ENCODE peak calls at places on chromosome 16, in five cellular contexts. V is left lung, E is heart left ventricle, C is ovary, O is colonic mucosa. P is an unnamed sample.
A peak's percentile ranks its signal among the peaks of the same experiment; 100 is the strongest.

GRCh38 chr16:2500937-2501750 is 12.6 kb upstream of the ATP6V0C start:
- DNase-seq in V (peak; percentile 96), E (peak; percentile 81), C (peak; percentile 82), O (peak; percentile 82), P (peak; percentile 94)

GRCh38 chr16:57753448-57754353 is 18.1 kb downstream of the KATNB1 start:
- DNase-seq in C (no peak), E (no peak), V (no peak), O (no peak), P (peak; percentile 55)

GRCh38 chr16:17476414-17477259 is 5.9 kb upstream of the XYLT1 start:
- DNase-seq in V (no peak), O (peak; percentile 63), C (peak; percentile 20), E (peak; percentile 18), P (no peak)

GRCh38 chr16:73713817-73714495 is 582.7 kb upstream of the PSMD7 start:
- DNase-seq in O (peak; percentile 32), C (no peak), V (no peak), E (no peak), P (peak; percentile 29)

GRCh38 chr16:65697061-65697460 is 575.2 kb upstream of the CDH11 start:
- DNase-seq in E (no peak), C (no peak), V (no peak), O (no peak), P (no peak)

GRCh38 chr16:17131351-17131750 is 339.4 kb downstream of the XYLT1 start:
- DNase-seq in E (no peak), V (no peak), O (no peak), C (no peak), P (no peak)

GRCh38 chr16:2970563-2970962 is 1.4 kb downstream of the PAQR4 start:
- DNase-seq in E (no peak), O (no peak), C (no peak), V (no peak), P (no peak)

GRCh38 chr16:14365200-14365851 is 264.7 kb downstream of the PARN start:
- DNase-seq in E (no peak), V (peak; percentile 4), C (no peak), O (no peak), P (no peak)

GRCh38 chr16:46830417-46830901 is 521 bp downstream of the C16orf87 start:
- DNase-seq in V (peak; percentile 93), C (peak; percentile 28), O (peak; percentile 54), E (peak; percentile 33), P (peak; percentile 76)

GRCh38 chr16:50631249-50631984 is 49.7 kb downstream of the SNX20 start:
- DNase-seq in C (no peak), O (no peak), V (no peak), E (no peak), P (no peak)

GRCh38 chr16:58639230-58639629 is 9.6 kb upstream of the CNOT1 start:
- DNase-seq in C (no peak), V (no peak), O (no peak), E (no peak), P (no peak)

GRCh38 chr16:8941718-8942344 is 21.9 kb downstream of the USP7 start:
- DNase-seq in C (no peak), O (no peak), V (no peak), E (no peak), P (no peak)
- H3K4me1 ChIP-seq in C (peaks cover 20% of the 10 kb centered on the region), O (peaks cover 34% of the 10 kb centered on the region), V (peaks cover 67% of the 10 kb centered on the region), E (peaks cover 54% of the 10 kb centered on the region), P (peaks cover 27% of the 10 kb centered on the region)

DNA sequence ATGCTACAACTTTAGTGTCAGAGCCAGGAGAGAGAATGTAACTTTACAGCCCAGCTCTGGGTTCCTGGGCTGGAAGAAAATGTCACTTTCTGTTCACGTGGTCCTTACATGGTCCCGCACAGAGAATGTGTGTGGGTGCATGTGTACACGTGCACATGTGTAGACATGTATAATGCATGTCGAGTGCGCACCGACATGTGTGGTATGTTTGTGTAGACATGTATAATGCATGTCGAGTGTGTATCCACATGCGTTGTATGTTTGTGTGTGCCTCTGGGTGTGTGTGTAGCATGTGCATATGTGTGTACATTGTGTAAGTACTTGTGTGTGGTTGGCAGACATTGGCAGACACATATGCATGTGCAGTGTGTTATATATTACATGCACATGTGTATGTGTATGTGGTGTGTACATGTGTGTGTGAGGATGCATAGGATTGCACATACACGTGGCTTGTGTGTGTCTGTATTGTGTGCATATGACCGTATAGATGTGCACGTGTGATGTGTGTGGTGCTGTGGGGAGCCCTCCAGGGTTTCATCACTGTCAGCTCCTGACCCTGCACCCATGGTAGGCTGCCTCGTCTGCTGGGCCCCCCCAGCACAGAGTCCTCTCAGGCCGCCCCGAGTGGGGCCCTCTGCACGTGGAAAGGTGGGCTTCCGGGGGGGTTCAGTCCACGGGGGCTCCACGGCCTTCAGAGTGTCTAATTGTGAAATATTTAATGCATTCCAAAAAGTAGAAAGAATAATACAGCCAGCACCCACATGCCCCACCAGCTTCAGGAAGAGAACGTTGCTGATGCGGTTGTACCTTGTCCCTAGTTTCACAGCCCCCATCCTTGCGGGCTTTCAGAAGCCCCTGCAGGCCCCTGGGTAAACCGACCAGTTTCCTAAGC is 214.2 kb upstream of the GSE1 start:
- DNase-seq in V (peak; percentile 53), O (peak; percentile 12), E (no peak), C (peak; percentile 5), P (peak; percentile 31)
- H3K27ac ChIP-seq in V (no peak overlapping the region), O (no peak overlapping the region), E (no peak overlapping the region), C (no peak overlapping the region), P (no peak overlapping the region)

GRCh38 chr16:35214840-35215239 is 1755.4 kb downstream of the TP53TG3F start:
- DNase-seq in E (no peak), O (no peak), V (no peak), C (no peak), P (no peak)

GRCh38 chr16:35210681-35211433 is 1751.4 kb downstream of the TP53TG3F start:
- DNase-seq in O (no peak), V (no peak), C (no peak), E (no peak), P (no peak)

DNA sequence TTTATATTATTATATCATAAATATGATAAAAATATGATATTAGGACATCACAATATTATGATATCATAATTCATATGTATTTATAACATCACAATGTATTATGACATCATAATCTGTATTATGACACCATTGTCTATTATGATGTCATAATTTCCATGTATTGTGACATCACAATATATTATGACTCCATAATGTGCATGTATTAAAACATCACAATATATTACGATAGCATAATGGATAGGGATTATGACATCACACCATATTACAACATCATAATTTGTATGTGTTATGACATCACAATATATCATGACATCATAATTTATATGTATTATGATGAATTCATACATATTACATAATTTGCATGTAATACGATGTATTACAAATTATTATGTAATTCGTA is 1755.9 kb downstream of the TP53TG3F start:
- DNase-seq in O (no peak), V (no peak), C (no peak), E (no peak), P (no peak)
- H3K9me3 ChIP-seq in O (no peaks in the 10 kb centered on the region), V (no peaks in the 10 kb centered on the region), C (no peaks in the 10 kb centered on the region), E (no peaks in the 10 kb centered on the region), P (no peaks in the 10 kb centered on the region)

GRCh38 chr16:87687571-87687910 is 78.2 kb downstream of the KLHDC4 start:
- DNase-seq in V (no peak), C (no peak), E (no peak), O (no peak), P (no peak)
- H3K4me1 ChIP-seq in V (no peaks in the 10 kb centered on the region), C (no peaks in the 10 kb centered on the region), E (no peaks in the 10 kb centered on the region), O (no peaks in the 10 kb centered on the region), P (no peaks in the 10 kb centered on the region)

GRCh38 chr16:88017551-88018101 is 66.4 kb downstream of the BANP start:
- DNase-seq in V (peak; percentile 67), E (no peak), C (no peak), O (no peak), P (no peak)
- H3K27ac ChIP-seq in V (no peak overlapping the region), E (no peak overlapping the region), C (no peak overlapping the region), O (no peak overlapping the region), P (no peak overlapping the region)

DNA sequence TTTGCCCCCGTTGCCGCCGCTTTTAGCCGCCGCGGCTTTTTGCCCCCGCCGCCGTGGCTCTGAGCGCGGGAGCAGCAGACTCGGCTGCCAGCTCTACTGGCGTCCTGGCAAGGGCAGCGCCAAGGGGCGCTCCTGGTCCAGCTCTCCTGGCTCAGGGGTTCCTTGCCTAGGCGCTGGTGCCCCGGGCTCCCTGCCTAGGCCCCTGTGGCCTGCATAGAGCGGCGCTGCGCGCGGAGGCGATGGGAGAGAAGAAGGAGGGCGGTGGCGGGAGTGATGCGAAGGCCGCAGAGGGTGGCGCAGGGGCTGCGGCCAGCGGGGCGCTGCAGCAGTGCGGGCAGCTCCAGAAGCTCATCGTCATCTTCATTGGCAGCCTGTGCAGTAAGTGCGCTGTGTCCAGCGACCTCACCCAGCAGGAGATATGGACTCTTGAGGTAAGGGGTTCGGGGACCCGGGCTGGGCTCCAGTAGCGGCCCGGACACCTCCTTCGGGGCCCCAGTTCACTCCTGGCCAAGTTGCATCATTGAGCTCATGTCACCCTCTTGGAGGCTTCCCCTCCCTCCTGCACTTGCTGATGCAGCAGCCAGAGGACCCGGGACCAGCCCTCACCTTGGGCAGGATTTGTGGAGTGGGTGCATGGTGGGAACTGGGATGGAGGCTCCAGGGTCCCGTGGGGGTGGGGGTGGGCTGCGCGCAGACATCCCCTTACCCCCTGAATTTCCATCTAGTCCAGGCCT is 1344.4 kb downstream of the TP53TG3F start:
- DNase-seq in C (no peak), V (peak; percentile 72), O (no peak), E (no peak), P (peak; percentile 48)
- H3K9me3 ChIP-seq in C (no peaks in the 10 kb centered on the region), V (no peaks in the 10 kb centered on the region), O (no peaks in the 10 kb centered on the region), E (peaks cover 20% of the 10 kb centered on the region), P (no peaks in the 10 kb centered on the region)

GRCh38 chr16:67551972-67552371 is 10.4 kb upstream of the CTCF start:
- DNase-seq in O (no peak), V (no peak), C (no peak), E (no peak), P (peak; percentile 56)
- H3K4me1 ChIP-seq in O (no peaks in the 10 kb centered on the region), V (peaks cover 44% of the 10 kb centered on the region), C (no peaks in the 10 kb centered on the region), E (peaks cover 30% of the 10 kb centered on the region), P (peaks cover 3% of the 10 kb centered on the region)

DNA sequence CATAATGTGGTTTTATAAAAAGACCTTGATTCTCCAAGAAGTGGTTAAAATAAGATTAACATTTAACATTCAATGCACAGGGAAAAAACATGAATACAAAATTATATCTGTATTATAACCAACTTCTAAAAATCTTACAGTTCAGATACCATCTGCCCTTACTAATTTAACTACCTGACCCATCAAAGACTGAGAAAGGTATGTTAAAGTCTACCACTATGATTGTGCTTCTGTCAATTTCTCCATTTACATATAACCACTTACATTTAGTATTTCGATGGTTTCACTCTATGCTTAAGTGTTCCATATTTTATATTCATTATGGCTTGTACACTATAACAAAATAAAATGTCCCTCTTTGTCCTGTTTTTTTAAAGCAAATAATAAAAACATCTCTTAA is 14.6 kb downstream of the AP1G1 start:
- DNase-seq in E (no peak), C (no peak), O (no peak), V (no peak), P (no peak)
- H3K27ac ChIP-seq in E (no peak overlapping the region), C (no peak overlapping the region), O (no peak overlapping the region), V (no peak overlapping the region), P (no peak overlapping the region)

GRCh38 chr16:68575082-68575481 is 36.0 kb downstream of the ZFP90 start:
- DNase-seq in V (no peak), C (no peak), O (no peak), E (no peak), P (no peak)

GRCh38 chr16:68574479-68574878 is 35.4 kb downstream of the ZFP90 start:
- DNase-seq in C (no peak), E (no peak), V (no peak), O (no peak), P (no peak)

DNA sequence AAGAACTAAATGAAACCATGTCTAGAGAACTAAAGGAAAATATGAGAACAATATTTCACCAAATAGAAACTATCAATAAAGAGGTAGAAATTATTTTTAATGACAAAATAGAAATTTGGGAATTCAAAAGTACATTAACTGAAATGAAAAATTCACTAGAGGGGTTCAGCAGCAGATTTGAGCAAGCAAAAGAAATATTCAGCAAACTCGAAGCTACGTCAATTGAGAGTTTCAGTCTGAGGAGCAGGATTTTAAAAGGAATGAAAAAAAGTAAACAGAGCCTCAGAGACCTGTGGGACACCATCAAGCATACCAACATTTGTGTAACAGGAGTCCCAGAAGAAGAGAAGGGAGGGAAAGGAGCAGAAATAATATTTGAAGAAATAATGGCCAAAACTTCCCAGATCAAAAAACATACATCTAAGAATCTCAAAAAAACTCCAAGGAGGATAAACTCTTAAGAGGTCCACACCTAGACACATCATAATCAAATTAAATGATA is 38.3 kb downstream of the ZFP90 start:
- DNase-seq in V (no peak), E (no peak), C (no peak), O (no peak), P (no peak)
- H3K9me3 ChIP-seq in V (no peaks in the 10 kb centered on the region), E (peaks cover 81% of the 10 kb centered on the region), C (peaks cover 7% of the 10 kb centered on the region), O (no peaks in the 10 kb centered on the region), P (peaks cover 21% of the 10 kb centered on the region)

P was measured in right cardiac atrium.